ENCODE peak calls at places on chromosomes 16 and 17, in six cellular contexts. One of them, this sample, is unnamed.

GRCh38 chr17:75061055-75061438 is 14.0 kb downstream of the KCTD2 start:
- DNase-seq in adrenal gland: no peak
- DNase-seq in anterior cingulate cortex: no peak
- DNase-seq in cardiac muscle cell: no peak
- DNase-seq in activated CD4-positive, alpha-beta T cell treated with anti-CD3 and anti-CD28 coated beads, Interleukin-2, amount 10 ng/mL, durations not matched to agents 7 days and 5 days: no peak
- DNase-seq in Caki2: no peak
- DNase-seq in this sample: no peak

GRCh38 chr17:67055811-67056745 is 11.7 kb downstream of the CACNG1 start:
- DNase-seq in adrenal gland: no peak
- DNase-seq in anterior cingulate cortex: no peak
- DNase-seq in cardiac muscle cell: no peak
- DNase-seq in activated CD4-positive, alpha-beta T cell treated with anti-CD3 and anti-CD28 coated beads, Interleukin-2, amount 10 ng/mL, durations not matched to agents 7 days and 5 days: no peak
- DNase-seq in Caki2: no peak
- DNase-seq in this sample: peak; percentile 33

GRCh38 chr16:25585526-25585925 is 106.2 kb upstream of the HS3ST4 start:
- DNase-seq in adrenal gland: no peak
- DNase-seq in anterior cingulate cortex: no peak
- DNase-seq in cardiac muscle cell: no peak
- DNase-seq in activated CD4-positive, alpha-beta T cell treated with anti-CD3 and anti-CD28 coated beads, Interleukin-2, amount 10 ng/mL, durations not matched to agents 7 days and 5 days: no peak
- DNase-seq in Caki2: no peak
- DNase-seq in this sample: no peak

GRCh38 chr17:27535178-27535928 is 79.1 kb downstream of the KSR1 start:
- DNase-seq in adrenal gland: no peak
- DNase-seq in anterior cingulate cortex: no peak
- DNase-seq in cardiac muscle cell: no peak
- DNase-seq in activated CD4-positive, alpha-beta T cell treated with anti-CD3 and anti-CD28 coated beads, Interleukin-2, amount 10 ng/mL, durations not matched to agents 7 days and 5 days: no peak
- DNase-seq in Caki2: no peak
- DNase-seq in this sample: no peak

GRCh38 chr16:83706394-83706793 is 101.4 kb upstream of the HSBP1 start:
- DNase-seq in adrenal gland: no peak
- DNase-seq in anterior cingulate cortex: no peak
- DNase-seq in cardiac muscle cell: no peak
- DNase-seq in activated CD4-positive, alpha-beta T cell treated with anti-CD3 and anti-CD28 coated beads, Interleukin-2, amount 10 ng/mL, durations not matched to agents 7 days and 5 days: no peak
- DNase-seq in Caki2: peak; percentile 41
- DNase-seq in this sample: no peak

GRCh38 chr16:67946128-67946569 is 2.2 kb upstream of the LCAT start:
- DNase-seq in adrenal gland: no peak
- DNase-seq in anterior cingulate cortex: no peak
- DNase-seq in cardiac muscle cell: no peak
- DNase-seq in activated CD4-positive, alpha-beta T cell treated with anti-CD3 and anti-CD28 coated beads, Interleukin-2, amount 10 ng/mL, durations not matched to agents 7 days and 5 days: no peak
- DNase-seq in Caki2: no peak
- DNase-seq in this sample: no peak

GRCh38 chr16:85424260-85425060 is 188.7 kb upstream of the GSE1 start:
- DNase-seq in adrenal gland: no peak
- DNase-seq in anterior cingulate cortex: no peak
- DNase-seq in cardiac muscle cell: no peak
- DNase-seq in activated CD4-positive, alpha-beta T cell treated with anti-CD3 and anti-CD28 coated beads, Interleukin-2, amount 10 ng/mL, durations not matched to agents 7 days and 5 days: no peak
- DNase-seq in Caki2: no peak
- DNase-seq in this sample: no peak

GRCh38 chr16:30923554-30924085 is at the start of gene FBXL19:
- DNase-seq in adrenal gland: peak; percentile 58
- DNase-seq in anterior cingulate cortex: no peak
- DNase-seq in cardiac muscle cell: no peak
- DNase-seq in activated CD4-positive, alpha-beta T cell treated with anti-CD3 and anti-CD28 coated beads, Interleukin-2, amount 10 ng/mL, durations not matched to agents 7 days and 5 days: no peak
- DNase-seq in Caki2: no peak
- DNase-seq in this sample: peak; percentile 69

GRCh38 chr16:75471723-75472634 is 7.5 kb upstream of the TMEM170A start:
- DNase-seq in adrenal gland: peak; percentile 76
- DNase-seq in anterior cingulate cortex: peak; percentile 22
- DNase-seq in cardiac muscle cell: peak; percentile 78
- DNase-seq in activated CD4-positive, alpha-beta T cell treated with anti-CD3 and anti-CD28 coated beads, Interleukin-2, amount 10 ng/mL, durations not matched to agents 7 days and 5 days: peak; percentile 54
- DNase-seq in Caki2: no peak
- DNase-seq in this sample: peak; percentile 66

GRCh38 chr16:66750279-66751134 is 902 bp downstream of the DYNC1LI2 start:
- DNase-seq in adrenal gland: no peak
- DNase-seq in anterior cingulate cortex: no peak
- DNase-seq in cardiac muscle cell: peak; percentile 9
- DNase-seq in activated CD4-positive, alpha-beta T cell treated with anti-CD3 and anti-CD28 coated beads, Interleukin-2, amount 10 ng/mL, durations not matched to agents 7 days and 5 days: no peak
- DNase-seq in Caki2: no peak
- DNase-seq in this sample: no peak

GRCh38 chr16:19044781-19045180 is 22.6 kb upstream of the COQ7 start:
- DNase-seq in adrenal gland: no peak
- DNase-seq in anterior cingulate cortex: no peak
- DNase-seq in cardiac muscle cell: no peak
- DNase-seq in activated CD4-positive, alpha-beta T cell treated with anti-CD3 and anti-CD28 coated beads, Interleukin-2, amount 10 ng/mL, durations not matched to agents 7 days and 5 days: no peak
- DNase-seq in Caki2: no peak
- DNase-seq in this sample: no peak

GRCh38 chr16:87255866-87256265 is 61.3 kb downstream of the C16orf95 start:
- DNase-seq in adrenal gland: no peak
- DNase-seq in anterior cingulate cortex: no peak
- DNase-seq in cardiac muscle cell: no peak
- DNase-seq in activated CD4-positive, alpha-beta T cell treated with anti-CD3 and anti-CD28 coated beads, Interleukin-2, amount 10 ng/mL, durations not matched to agents 7 days and 5 days: no peak
- DNase-seq in Caki2: no peak
- DNase-seq in this sample: no peak

GRCh38 chr16:8863594-8864424 is 5.0 kb downstream of the CARHSP1 start:
- DNase-seq in adrenal gland: peak; percentile 94
- DNase-seq in anterior cingulate cortex: peak; percentile 79
- DNase-seq in cardiac muscle cell: no peak
- DNase-seq in activated CD4-positive, alpha-beta T cell treated with anti-CD3 and anti-CD28 coated beads, Interleukin-2, amount 10 ng/mL, durations not matched to agents 7 days and 5 days: no peak
- DNase-seq in Caki2: peak; percentile 95
- DNase-seq in this sample: no peak

GRCh38 chr17:38510424-38511125 is 82.3 kb downstream of the ARHGAP23 start:
- DNase-seq in adrenal gland: no peak
- DNase-seq in anterior cingulate cortex: no peak
- DNase-seq in cardiac muscle cell: peak; percentile 50
- DNase-seq in activated CD4-positive, alpha-beta T cell treated with anti-CD3 and anti-CD28 coated beads, Interleukin-2, amount 10 ng/mL, durations not matched to agents 7 days and 5 days: no peak
- DNase-seq in Caki2: peak; percentile 47
- DNase-seq in this sample: no peak

GRCh38 chr17:14359251-14359939 is 58.5 kb downstream of the HS3ST3B1 start:
- DNase-seq in adrenal gland: no peak
- DNase-seq in anterior cingulate cortex: no peak
- DNase-seq in cardiac muscle cell: no peak
- DNase-seq in activated CD4-positive, alpha-beta T cell treated with anti-CD3 and anti-CD28 coated beads, Interleukin-2, amount 10 ng/mL, durations not matched to agents 7 days and 5 days: no peak
- DNase-seq in Caki2: no peak
- DNase-seq in this sample: peak; percentile 41

GRCh38 chr17:31132977-31133376 is 38.2 kb downstream of the NF1 start:
- DNase-seq in adrenal gland: no peak
- DNase-seq in anterior cingulate cortex: no peak
- DNase-seq in cardiac muscle cell: no peak
- DNase-seq in activated CD4-positive, alpha-beta T cell treated with anti-CD3 and anti-CD28 coated beads, Interleukin-2, amount 10 ng/mL, durations not matched to agents 7 days and 5 days: no peak
- DNase-seq in Caki2: no peak
- DNase-seq in this sample: no peak

GRCh38 chr17:9813166-9813565 is 8.7 kb downstream of the GSG1L2 start:
- DNase-seq in adrenal gland: no peak
- DNase-seq in anterior cingulate cortex: no peak
- DNase-seq in cardiac muscle cell: no peak
- DNase-seq in activated CD4-positive, alpha-beta T cell treated with anti-CD3 and anti-CD28 coated beads, Interleukin-2, amount 10 ng/mL, durations not matched to agents 7 days and 5 days: no peak
- DNase-seq in Caki2: no peak
- DNase-seq in this sample: no peak

GRCh38 chr17:65677932-65678331 is 116.5 kb upstream of the AXIN2 start:
- DNase-seq in adrenal gland: no peak
- DNase-seq in anterior cingulate cortex: no peak
- DNase-seq in cardiac muscle cell: no peak
- DNase-seq in activated CD4-positive, alpha-beta T cell treated with anti-CD3 and anti-CD28 coated beads, Interleukin-2, amount 10 ng/mL, durations not matched to agents 7 days and 5 days: no peak
- DNase-seq in Caki2: no peak
- DNase-seq in this sample: no peak

This sample was measured in ureter.